ENCODE peak calls at places on chromosomes 4 and X, in four cellular contexts. G is K562, V is HepG2, T is HCT116. M is an unnamed sample.

GRCh38 chr4:10083861-10084641 is 32.5 kb downstream of the WDR1 start:
- DNase-seq in V (no peak), G (no peak), T (no peak), M (peak)

GRCh38 chr4:110160616-110161015 is 37.8 kb downstream of the ELOVL6 start:
- DNase-seq in G (no peak), V (no peak), T (no peak), M (no peak)

GRCh38 chr4:83552924-83553323 is 17.0 kb downstream of the GPAT3 start:
- DNase-seq in G (no peak), V (no peak), T (no peak), M (no peak)

GRCh38 chr4:27000820-27001219 is 140.2 kb downstream of the STIM2 start:
- DNase-seq in V (no peak), T (no peak), G (no peak), M (no peak)

GRCh38 chr4:74123065-74123728 is 24.2 kb upstream of the CXCL2 start:
- DNase-seq in V (peak), T (no peak), G (no peak), M (no peak)

GRCh38 chrX:149540133-149540620 is 635 bp upstream of the EOLA1 start:
- DNase-seq in T (peak), G (peak), V (peak), M (peak)

GRCh38 chr4:26152051-26152450 is 168.8 kb upstream of the RBPJ start:
- DNase-seq in G (no peak), V (no peak), T (no peak), M (no peak)

GRCh38 chrX:40987413-40987812 is 97.8 kb upstream of the USP9X start:
- DNase-seq in T (no peak), G (peak), V (no peak), M (no peak)

GRCh38 chr4:71300964-71301363 is 37.9 kb upstream of the SLC4A4 start:
- DNase-seq in V (no peak), G (no peak), T (no peak), M (no peak)

GRCh38 chrX:39900788-39901170 is 197.0 kb downstream of the BCOR start:
- DNase-seq in G (no peak), T (no peak), V (no peak), M (peak)

GRCh38 chr4:72457158-72457557 is 111.9 kb downstream of the ADAMTS3 start:
- DNase-seq in G (no peak), V (no peak), T (no peak), M (no peak)

GRCh38 chr4:184645904-184646610 is 3.2 kb downstream of the CASP3 start:
- DNase-seq in V (no peak), G (no peak), T (no peak), M (no peak)

GRCh38 chr4:112167790-112168189 is 22.5 kb downstream of the FAM241A start:
- DNase-seq in V (no peak), G (no peak), T (no peak), M (no peak)

GRCh38 chrX:44915361-44915868 is 42.4 kb downstream of the KDM6A start:
- DNase-seq in G (no peak), V (peak), T (no peak), M (peak)

GRCh38 chr4:89737888-89738287 is 99.1 kb downstream of the SNCA start:
- DNase-seq in T (no peak), V (no peak), G (no peak), M (no peak)

GRCh38 chr4:151415978-151416377 is 7.0 kb downstream of the FHIP1A start:
- DNase-seq in V (no peak), G (no peak), T (no peak), M (no peak)

GRCh38 chrX:154548028-154548316 is 552 bp downstream of the IKBKG start:
- DNase-seq in V (no peak), T (no peak), G (no peak), M (no peak)

GRCh38 chr4:37873383-37873782 is 17.5 kb upstream of the TBC1D1 start:
- DNase-seq in G (no peak), V (peak), T (no peak), M (no peak)

GRCh38 chr4:183411291-183411861 is 33.1 kb upstream of the CDKN2AIP start:
- DNase-seq in V (no peak), G (no peak), T (no peak), M (no peak)

GRCh38 chr4:21248336-21248735 is 548.1 kb downstream of the PACRGL start:
- DNase-seq in G (no peak), T (no peak), V (no peak), M (no peak)

GRCh38 chrX:97334850-97335249 is 451.1 kb downstream of the RPA4 start:
- DNase-seq in G (no peak), T (no peak), V (no peak), M (no peak)

GRCh38 chr4:8470451-8471024 is 30.0 kb downstream of the TRMT44 start:
- DNase-seq in T (no peak), V (no peak), G (no peak), M (no peak)

GRCh38 chrX:71171110-71171801 is 26.6 kb downstream of the NLGN3 start:
- DNase-seq in V (no peak), T (no peak), G (peak), M (no peak)

GRCh38 chr4:168636040-168636439 is 139.2 kb downstream of the PALLD start:
- DNase-seq in G (no peak), V (no peak), T (no peak), M (no peak)

GRCh38 chr4:173917255-173917960 is 366.1 kb downstream of the FBXO8 start:
- DNase-seq in T (no peak), G (no peak), V (no peak), M (no peak)

GRCh38 chrX:70432936-70433847 is 10.1 kb downstream of the GDPD2 start:
- DNase-seq in V (no peak), T (no peak), G (no peak), M (no peak)

GRCh38 chr4:46491455-46491854 is 101.5 kb upstream of the GABRA2 start:
- DNase-seq in G (no peak), V (no peak), T (no peak), M (no peak)

GRCh38 chr4:8260656-8261111 is 8.9 kb upstream of the HTRA3 start:
- DNase-seq in T (no peak), G (no peak), V (no peak), M (peak)

GRCh38 chr4:182297659-182298058 is 54.5 kb downstream of the TENM3 start:
- DNase-seq in G (no peak), T (no peak), V (no peak), M (no peak)

GRCh38 chr4:167031534-167032156 is 202.6 kb downstream of the SPOCK3 start:
- DNase-seq in T (no peak), V (no peak), G (no peak), M (no peak)

GRCh38 chrX:124679199-124679598 is 332.8 kb downstream of the SH2D1A start:
- DNase-seq in T (no peak), G (no peak), V (no peak), M (peak)

GRCh38 chr4:157204634-157205244 is 15.8 kb upstream of the GRIA2 start:
- DNase-seq in G (peak), T (peak), V (peak), M (peak)

GRCh38 chr4:24910504-24910903 is 2.3 kb downstream of the CCDC149 start:
- DNase-seq in T (no peak), G (no peak), V (no peak), M (no peak)
- TF ChIP-seq ELF1 in T (no peak), G (no peak), V (no peak), M (no peak)

GRCh38 chrX:13793897-13794296 is 23.0 kb downstream of the GPM6B start:
- DNase-seq in T (no peak), G (no peak), V (no peak), M (no peak)

GRCh38 chrX:13791145-13791544 is 25.7 kb downstream of the GPM6B start:
- DNase-seq in V (no peak), G (no peak), T (no peak), M (no peak)

GRCh38 chrX:13790206-13791131 is 26.4 kb downstream of the GPM6B start:
- DNase-seq in G (no peak), T (no peak), V (no peak), M (no peak)

GRCh38 chrX:13794417-13794816 is 22.5 kb downstream of the GPM6B start:
- DNase-seq in T (no peak), V (no peak), G (no peak), M (no peak)

DNA sequence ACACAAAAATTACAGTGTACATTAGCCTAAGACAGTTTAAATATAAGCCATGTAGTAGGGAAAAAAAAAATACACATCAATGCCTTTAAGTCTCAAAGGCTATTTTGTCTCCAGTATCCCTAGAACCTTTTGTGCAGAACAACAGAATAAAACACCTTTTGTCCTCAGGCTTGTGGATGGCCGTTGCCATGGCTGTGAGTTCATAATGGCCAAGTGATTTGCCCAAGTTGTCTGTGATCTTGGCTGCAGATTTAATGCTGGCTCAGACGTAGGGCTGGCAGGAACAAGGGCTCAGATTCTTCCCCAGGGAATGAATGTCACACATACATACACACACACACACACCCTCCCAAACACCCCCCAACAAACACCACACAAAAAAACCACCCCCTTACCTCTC is 25.3 kb downstream of the GPM6B start:
- DNase-seq in V (no peak), G (no peak), T (no peak), M (no peak)
- TF ChIP-seq ELF1 in V (no peak), G (no peak), T (no peak), M (no peak)

GRCh38 chr4:14867847-14868246 is 134.4 kb upstream of the CPEB2 start:
- DNase-seq in G (no peak), T (no peak), V (no peak), M (no peak)
- TF ChIP-seq ELF1 in G (no peak), T (no peak), V (no peak), M (no peak)

GRCh38 chrX:103488794-103489193 is 30.5 kb downstream of the RAB40A start:
- DNase-seq in G (no peak), V (no peak), T (no peak), M (no peak)

GRCh38 chrX:103483720-103484119 is 35.6 kb downstream of the RAB40A start:
- DNase-seq in T (no peak), V (no peak), G (no peak), M (no peak)

GRCh38 chrX:103488332-103488731 is 31.0 kb downstream of the RAB40A start:
- DNase-seq in T (peak), G (peak), V (no peak), M (peak)
- TF ChIP-seq ELF1 in T (no peak), G (no peak), V (no peak), M (no peak)

GRCh38 chr4:140607852-140608251 is 39.1 kb upstream of the UCP1 start:
- DNase-seq in G (no peak), V (no peak), T (no peak), M (no peak)
- TF ChIP-seq ELF1 in G (no peak), V (no peak), T (no peak), M (no peak)

GRCh38 chr4:124282301-124282898 is 430.1 kb downstream of the ANKRD50 start:
- DNase-seq in V (no peak), G (no peak), T (no peak), M (no peak)

GRCh38 chr4:124276461-124276860 is 436.1 kb downstream of the ANKRD50 start:
- DNase-seq in V (no peak), G (no peak), T (no peak), M (no peak)

GRCh38 chr4:124278477-124278876 is 434.1 kb downstream of the ANKRD50 start:
- DNase-seq in V (peak), T (no peak), G (no peak), M (peak)

GRCh38 chr4:124277691-124278090 is 434.8 kb downstream of the ANKRD50 start:
- DNase-seq in T (no peak), G (no peak), V (no peak), M (no peak)

DNA sequence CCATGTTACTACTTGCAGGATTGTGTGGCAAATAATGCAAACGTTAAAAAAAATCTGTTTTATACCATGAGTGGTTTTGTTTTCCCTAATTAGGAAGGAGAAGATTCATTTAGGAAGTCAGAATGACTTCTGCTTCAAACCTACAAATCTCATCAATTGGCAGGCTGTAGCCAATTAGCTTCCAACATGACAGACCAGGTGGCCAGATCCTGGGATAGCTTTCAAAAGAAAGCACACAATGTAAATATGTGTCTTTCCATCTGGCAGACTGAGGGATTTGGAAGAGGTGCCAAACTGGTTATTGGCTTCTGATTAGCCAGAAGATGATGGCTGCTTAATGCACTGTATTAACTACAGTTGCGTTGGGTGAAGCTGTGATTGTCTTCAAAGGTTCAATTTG is 432.8 kb downstream of the ANKRD50 start:
- DNase-seq in T (no peak), V (no peak), G (no peak), M (peak)
- TF ChIP-seq ELF1 in T (no peak), V (no peak), G (no peak), M (no peak)

GRCh38 chr4:1374706-1375045 is 27.7 kb downstream of the UVSSA start:
- DNase-seq in G (no peak), T (no peak), V (no peak), M (no peak)
- TF ChIP-seq ELF1 in G (no peak), T (no peak), V (no peak), M (no peak)

GRCh38 chr4:186657766-186658165 is 65.9 kb downstream of the FAT1 start:
- DNase-seq in V (peak), T (peak), G (no peak), M (no peak)
- TF ChIP-seq ELF1 in V (no peak), T (no peak), G (no peak), M (no peak)

GRCh38 chr4:3317011-3317655 is 24.3 kb downstream of the RGS12 start:
- DNase-seq in T (no peak), V (no peak), G (no peak), M (no peak)
- TF ChIP-seq ELF1 in T (no peak), V (no peak), G (no peak), M (no peak)

GRCh38 chrX:115679460-115679859 is 118.5 kb downstream of the PLS3 start:
- DNase-seq in T (peak), G (peak), V (peak), M (peak)
- TF ChIP-seq ELF1 in T (no peak), G (no peak), V (no peak), M (no peak)